ENCODE peak calls at places on chromosomes 3 and 15, in five cellular contexts. E is prostate gland, C is aorta, J is Karpas-422, V is ascending aorta. S is an unnamed sample. For H3K27me3, the result is how much of the 10 kb centered on the place peaks cover.

GRCh38 chr15:85551221-85551832 is 170.9 kb downstream of the AKAP13 start:
- DNase-seq in E (no peak), C (no peak), J (no peak), V (no peak), S (no peak)

GRCh38 chr15:65192016-65192415 is 6.9 kb upstream of the CLPX start:
- DNase-seq in E (no peak), C (no peak), J (peak), V (no peak), S (no peak)

GRCh38 chr3:30720586-30721313 is 114.3 kb downstream of the TGFBR2 start:
- DNase-seq in E (no peak), C (no peak), J (no peak), V (no peak), S (no peak)

GRCh38 chr3:173894-174293 is 22.7 kb upstream of the CHL1 start:
- DNase-seq in E (no peak), C (no peak), J (no peak), V (no peak), S (no peak)

GRCh38 chr3:69143055-69143454 is 20.7 kb upstream of the LMOD3 start:
- DNase-seq in E (no peak), C (no peak), J (no peak), V (no peak), S (no peak)

GRCh38 chr3:186821429-186822367 is 15.4 kb upstream of the RFC4 start:
- DNase-seq in E (no peak), C (no peak), J (peak), V (peak), S (no peak)

GRCh38 chr3:16112910-16113504 is 61.5 kb upstream of the GALNT15 start:
- DNase-seq in E (no peak), C (no peak), J (no peak), V (no peak), S (no peak)

GRCh38 chr15:35168464-35168863 is 83.4 kb upstream of the NANOGP8 start:
- DNase-seq in E (no peak), C (no peak), J (no peak), V (no peak), S (no peak)

GRCh38 chr3:126657901-126658300 is 3.0 kb upstream of the TXNRD3 start:
- DNase-seq in E (no peak), C (no peak), J (no peak), V (no peak), S (no peak)

GRCh38 chr3:53083496-53083895 is 37.6 kb upstream of the SFMBT1 start:
- DNase-seq in E (no peak), C (peak), J (no peak), V (peak), S (peak)

GRCh38 chr3:134627831-134628230 is 23.0 kb downstream of the KY start:
- DNase-seq in E (no peak), C (no peak), J (no peak), V (no peak), S (no peak)

GRCh38 chr3:8742921-8743605 is 9.5 kb downstream of the CAV3 start:
- DNase-seq in E (no peak), C (peak), J (no peak), V (peak), S (no peak)

GRCh38 chr15:95174880-95175279 is 943.5 kb downstream of the MCTP2 start:
- DNase-seq in E (no peak), C (no peak), J (no peak), V (no peak), S (no peak)

GRCh38 chr3:16511561-16512434 is 1.7 kb downstream of the RFTN1 start:
- DNase-seq in E (no peak), C (peak), J (peak), V (peak), S (peak)

GRCh38 chr3:38274864-38275649 is 7.0 kb upstream of the SLC22A14 start:
- DNase-seq in E (no peak), C (peak), J (no peak), V (no peak), S (no peak)

GRCh38 chr3:8739757-8740508 is 6.3 kb downstream of the CAV3 start:
- DNase-seq in E (no peak), C (peak), J (no peak), V (peak), S (no peak)

GRCh38 chr3:62686486-62686885 is 188.7 kb downstream of the CADPS start:
- DNase-seq in E (no peak), C (no peak), J (no peak), V (no peak), S (no peak)

GRCh38 chr15:68554716-68555347 is 24.0 kb upstream of the CORO2B start:
- DNase-seq in E (no peak), C (no peak), J (no peak), V (no peak), S (no peak)

GRCh38 chr15:83558146-83558545 is 95.8 kb upstream of the ADAMTSL3 start:
- DNase-seq in E (no peak), C (no peak), J (no peak), V (no peak), S (no peak)

GRCh38 chr3:127457094-127457475 is 133.4 kb downstream of the TPRA1 start:
- DNase-seq in E (no peak), C (peak), J (no peak), V (peak), S (peak)

GRCh38 chr15:61102281-61102680 is 126.8 kb downstream of the RORA start:
- DNase-seq in E (no peak), C (no peak), J (no peak), V (no peak), S (no peak)

GRCh38 chr3:29515451-29515850 is 234.6 kb downstream of the RBMS3 start:
- DNase-seq in E (no peak), C (no peak), J (no peak), V (no peak), S (no peak)

GRCh38 chr3:174483254-174483653 is 375.9 kb upstream of the NAALADL2 start:
- DNase-seq in E (no peak), C (no peak), J (no peak), V (no peak), S (no peak)

GRCh38 chr3:56761887-56762605 is 39.7 kb downstream of the ARHGEF3 start:
- DNase-seq in E (no peak), C (no peak), J (no peak), V (no peak), S (no peak)

GRCh38 chr3:9769426-9770275 is at the start of gene CAMK1:
- DNase-seq in E (peak), C (peak), J (peak), V (peak), S (peak)

GRCh38 chr3:128282392-128283196 is 129.3 kb downstream of the EEFSEC start:
- DNase-seq in E (peak), C (peak), J (no peak), V (peak), S (peak)

GRCh38 chr3:71219744-71220638 is 363.5 kb downstream of the FOXP1 start:
- DNase-seq in E (no peak), C (no peak), J (no peak), V (no peak), S (no peak)

GRCh38 chr3:69568458-69568857 is 170.8 kb upstream of the MITF start:
- DNase-seq in E (no peak), C (no peak), J (no peak), V (no peak), S (no peak)

GRCh38 chr3:112477891-112478290 is 21.4 kb downstream of the BTLA start:
- DNase-seq in E (no peak), C (no peak), J (no peak), V (no peak), S (no peak)
- H3K27ac ChIP-seq in E (no peak), C (no peak), J (no peak), V (no peak), S (no peak)

GRCh38 chr15:98951493-98952320 is 55.9 kb downstream of the PGPEP1L start:
- DNase-seq in E (no peak), C (no peak), J (no peak), V (no peak), S (no peak)
- H3K4me3 ChIP-seq in E (no peak), C (no peak), J (no peak), V (no peak), S (no peak)

GRCh38 chr3:100087203-100087602 is 27.1 kb downstream of the FILIP1L start:
- DNase-seq in E (no peak), C (no peak), J (no peak), V (no peak), S (no peak)
- H3K27me3 ChIP-seq in E (under half), C (under half), J (under half), V (under half), S (under half)

GRCh38 chr3:111218615-111219014 is 147.0 kb downstream of the NECTIN3 start:
- DNase-seq in E (no peak), C (no peak), J (no peak), V (no peak), S (no peak)
- H3K27ac ChIP-seq in E (no peak), C (no peak), J (no peak), V (no peak), S (no peak)

DNA sequence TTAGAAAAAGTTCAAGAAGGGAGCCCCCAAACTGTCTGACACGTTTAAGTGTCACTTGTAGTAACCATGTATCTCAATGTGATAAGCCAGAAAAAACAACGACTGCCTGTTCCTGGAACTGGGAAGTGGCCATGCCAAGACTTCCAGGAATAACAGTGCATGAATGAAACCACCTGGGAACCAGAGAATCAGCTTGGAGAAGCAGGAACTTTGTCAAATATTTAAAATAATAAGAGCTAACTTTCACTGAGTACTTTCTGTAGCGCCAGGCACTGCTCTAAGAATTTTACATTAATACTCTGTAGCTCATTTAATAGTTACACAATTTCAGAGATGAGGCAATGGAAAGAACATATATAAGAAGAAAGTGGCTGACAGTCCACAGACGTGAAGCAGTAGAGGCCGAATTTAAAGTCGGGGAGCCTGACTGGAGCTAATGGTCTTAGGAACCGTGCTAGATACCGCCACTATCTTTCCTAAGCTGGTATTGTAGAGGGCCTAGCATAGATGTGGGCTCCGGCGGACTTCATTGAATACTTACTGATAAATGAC is 870 bp downstream of the PLSCR1 start:
- DNase-seq in E (peak), C (no peak), J (peak), V (peak), S (no peak)
- H3K4me3 ChIP-seq in E (peak), C (peak), J (peak), V (peak), S (peak)

GRCh38 chr15:74300057-74300620 is 64.0 kb downstream of the CCDC33 start:
- DNase-seq in E (no peak), C (no peak), J (no peak), V (no peak), S (no peak)
- H3K27me3 ChIP-seq in E (under half), C (under half), J (under half), V (under half), S (half or more)

DNA sequence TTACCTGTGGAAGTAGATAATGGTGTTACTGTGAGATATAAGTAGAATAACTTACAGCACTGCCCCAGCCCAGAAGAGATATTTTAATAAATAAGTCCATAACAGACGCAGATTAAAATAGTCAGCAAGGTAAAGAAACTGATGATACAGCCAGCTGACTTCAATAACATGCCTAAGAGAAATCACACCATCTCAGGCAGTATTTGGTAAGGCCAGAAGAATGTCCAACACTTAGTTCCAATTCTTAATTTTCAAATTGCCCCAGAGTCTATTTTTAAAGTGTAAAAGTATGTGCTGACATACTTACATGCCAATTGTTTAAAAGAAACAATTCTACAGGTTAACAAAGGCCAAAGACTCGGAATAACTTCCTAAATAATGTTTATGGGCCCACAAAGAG is 1.6 kb downstream of the GNB4 start:
- DNase-seq in E (no peak), C (no peak), J (no peak), V (no peak), S (no peak)
- H3K27ac ChIP-seq in E (peak), C (peak), J (no peak), V (peak), S (peak)

DNA sequence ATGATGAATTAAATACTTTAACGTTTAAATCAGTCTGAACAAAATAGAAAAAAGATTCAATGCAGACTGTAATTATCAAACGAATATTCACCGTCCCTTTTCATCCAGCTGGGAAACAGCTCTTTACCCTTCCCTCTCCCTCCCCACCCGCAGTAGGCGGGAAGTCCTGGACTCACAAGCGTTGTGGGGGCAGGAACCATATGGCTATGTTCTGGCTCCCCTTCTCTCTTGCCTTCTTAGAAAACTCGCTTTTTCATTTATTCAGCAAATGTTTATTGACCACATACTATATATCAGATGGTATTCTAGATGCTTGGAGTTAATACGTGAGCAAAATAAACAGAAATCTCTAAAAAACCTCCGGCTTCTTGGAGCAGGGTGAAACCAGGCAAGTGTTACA is 715 bp upstream of the SCAPER start:
- DNase-seq in E (no peak), C (no peak), J (no peak), V (no peak), S (no peak)
- H3K4me3 ChIP-seq in E (peak), C (peak), J (peak), V (peak), S (peak)